ENCODE peak calls at places on chromosomes 12 and 14, in six cellular contexts. Q, F, N, K, Z and V are unnamed samples.
A peak's percentile ranks its signal among the peaks of the same experiment; 100 is the strongest.

GRCh38 chr14:106826833-106827369 is 1300.5 kb downstream of the TMEM121 start:
- DNase-seq in Q (no peak), F (no peak), N (no peak), K (no peak), Z (no peak), V (no peak)

GRCh38 chr12:118409834-118410233 is 33.5 kb downstream of the SUDS3 start:
- DNase-seq in Q (no peak), F (no peak), N (no peak), K (no peak), Z (no peak), V (no peak)

GRCh38 chr12:51318846-51319570 is 5.0 kb downstream of the BIN2 start:
- DNase-seq in Q (no peak), F (no peak), N (peak; percentile 17), K (no peak), Z (no peak), V (peak; percentile 40)

GRCh38 chr12:99455350-99456037 is 192.1 kb upstream of the GARIN6 start:
- DNase-seq in Q (no peak), F (no peak), N (no peak), K (no peak), Z (no peak), V (no peak)

GRCh38 chr12:52443966-52444365 is 8.0 kb downstream of the KRT6B start:
- DNase-seq in Q (no peak), F (no peak), N (no peak), K (no peak), Z (no peak), V (no peak)

GRCh38 chr12:102685841-102686240 is 205.5 kb upstream of the IGF1 start:
- DNase-seq in Q (no peak), F (no peak), N (no peak), K (no peak), Z (no peak), V (no peak)

GRCh38 chr12:29072631-29073030 is 76.4 kb upstream of the FAR2 start:
- DNase-seq in Q (no peak), F (no peak), N (no peak), K (no peak), Z (no peak), V (no peak)

GRCh38 chr12:91327136-91327535 is 144.5 kb upstream of the DCN start:
- DNase-seq in Q (no peak), F (no peak), N (no peak), K (no peak), Z (no peak), V (no peak)

GRCh38 chr12:109715310-109716091 is 1.9 kb downstream of the FAM222A start:
- DNase-seq in Q (no peak), F (peak; percentile 74), N (no peak), K (peak; percentile 80), Z (no peak), V (no peak)

GRCh38 chr14:103561381-103562134 is 899 bp downstream of the BAG5 start:
- DNase-seq in Q (no peak), F (no peak), N (no peak), K (peak; percentile 19), Z (peak; percentile 72), V (no peak)

GRCh38 chr12:119115296-119115905 is 63.3 kb upstream of the HSPB8 start:
- DNase-seq in Q (no peak), F (peak; percentile 86), N (no peak), K (no peak), Z (peak; percentile 43), V (no peak)

GRCh38 chr12:69844836-69845235 is 19.8 kb downstream of the MYRFL start:
- DNase-seq in Q (no peak), F (no peak), N (no peak), K (no peak), Z (no peak), V (no peak)

GRCh38 chr14:89648510-89648909 is 231.5 kb upstream of the FOXN3 start:
- DNase-seq in Q (no peak), F (no peak), N (no peak), K (no peak), Z (no peak), V (no peak)

GRCh38 chr12:124940393-124941169 is 26.1 kb upstream of the UBC start:
- DNase-seq in Q (peak; percentile 96), F (peak; percentile 88), N (peak; percentile 94), K (peak; percentile 90), Z (peak; percentile 80), V (peak; percentile 83)

GRCh38 chr14:24317141-24317927 is 6.0 kb downstream of the LTB4R start:
- DNase-seq in Q (no peak), F (no peak), N (no peak), K (no peak), Z (no peak), V (no peak)

GRCh38 chr12:56040151-56040550 is 1.6 kb upstream of the RPS26 start:
- DNase-seq in Q (no peak), F (no peak), N (no peak), K (no peak), Z (no peak), V (no peak)

GRCh38 chr14:66017960-66018359 is 468.2 kb upstream of the CCDC196 start:
- DNase-seq in Q (no peak), F (no peak), N (no peak), K (no peak), Z (no peak), V (no peak)

GRCh38 chr12:8033153-8034044 is 883 bp downstream of the FOXJ2 start:
- DNase-seq in Q (peak; percentile 87), F (no peak), N (peak; percentile 88), K (no peak), Z (peak; percentile 54), V (peak; percentile 44)

GRCh38 chr12:6962285-6963015 is 8.0 kb downstream of the PHB2 start:
- DNase-seq in Q (peak; percentile 64), F (peak; percentile 82), N (peak; percentile 66), K (peak; percentile 91), Z (no peak), V (no peak)

GRCh38 chr12:66301944-66302826 is at the start of gene HELB:
- DNase-seq in Q (peak; percentile 99), F (peak; percentile 96), N (peak; percentile 98), K (peak; percentile 99), Z (peak; percentile 95), V (peak; percentile 90)

GRCh38 chr12:74286254-74286653 is 251.4 kb upstream of the ATXN7L3B start:
- DNase-seq in Q (no peak), F (no peak), N (no peak), K (no peak), Z (no peak), V (no peak)

GRCh38 chr12:70154087-70154486 is 89.1 kb upstream of the CNOT2 start:
- DNase-seq in Q (no peak), F (no peak), N (no peak), K (no peak), Z (no peak), V (no peak)

GRCh38 chr14:97458302-97459137 is 661.3 kb downstream of the VRK1 start:
- DNase-seq in Q (no peak), F (peak; percentile 67), N (no peak), K (no peak), Z (no peak), V (peak; percentile 48)

GRCh38 chr12:120639771-120640721 is at the start of gene CABP1:
- DNase-seq in Q (no peak), F (peak; percentile 87), N (no peak), K (peak; percentile 62), Z (no peak), V (peak; percentile 70)

DNA sequence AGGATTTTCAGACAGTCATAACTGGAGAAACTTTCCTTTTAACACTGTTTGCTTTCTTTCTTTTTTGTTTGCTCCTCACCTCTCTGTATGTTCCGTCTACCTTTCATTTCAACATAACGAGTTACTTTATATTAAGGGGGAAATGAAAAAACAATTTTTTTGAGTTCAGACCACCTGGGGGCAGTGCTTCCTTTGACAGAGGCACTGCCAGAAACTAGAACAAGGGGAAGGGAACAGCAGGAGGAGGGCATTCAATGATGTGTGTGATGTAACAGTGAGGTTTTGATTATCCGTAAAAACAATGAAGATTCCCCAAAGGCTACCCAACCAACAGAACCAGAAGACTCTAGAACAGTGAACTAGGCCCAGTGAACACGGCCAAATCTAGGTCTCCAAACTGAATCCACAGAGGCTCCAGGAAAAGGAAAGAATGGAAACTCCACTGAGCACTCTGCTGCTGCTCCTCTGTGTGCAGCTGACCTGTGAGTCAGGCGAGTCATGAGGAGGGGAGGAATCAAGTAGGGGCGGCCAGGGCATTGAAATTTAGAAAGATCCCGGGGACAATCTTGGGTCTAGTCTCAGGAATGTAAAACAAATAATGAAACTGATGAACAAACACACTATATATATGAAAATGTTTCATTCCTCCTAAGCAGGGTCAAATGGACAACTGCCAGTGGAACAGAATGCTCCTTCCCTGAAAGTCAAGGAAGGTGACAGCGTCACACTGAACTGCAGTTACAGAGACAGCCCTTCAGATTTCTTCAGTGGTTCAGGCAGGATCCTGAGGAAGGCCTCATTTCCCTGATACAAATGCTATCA is 323.5 kb downstream of the DAD1 start:
- DNase-seq in Q (no peak), F (no peak), N (peak; percentile 77), K (no peak), Z (no peak), V (no peak)
- TF ChIP-seq CTCF in Q (no peak), F (peak; percentile 31), N (no peak), K (no peak), Z (no peak), V (peak; percentile 15)

GRCh38 chr12:89183985-89184435 is 168.3 kb downstream of the DUSP6 start:
- DNase-seq in Q (peak; percentile 88), F (no peak), N (peak; percentile 78), K (no peak), Z (no peak), V (no peak)
- H3K4me3 ChIP-seq in Q (no peak overlapping the region), F (no peak overlapping the region), N (no peak overlapping the region), K (no peak overlapping the region), Z (no peak overlapping the region), V (no peak overlapping the region)

DNA sequence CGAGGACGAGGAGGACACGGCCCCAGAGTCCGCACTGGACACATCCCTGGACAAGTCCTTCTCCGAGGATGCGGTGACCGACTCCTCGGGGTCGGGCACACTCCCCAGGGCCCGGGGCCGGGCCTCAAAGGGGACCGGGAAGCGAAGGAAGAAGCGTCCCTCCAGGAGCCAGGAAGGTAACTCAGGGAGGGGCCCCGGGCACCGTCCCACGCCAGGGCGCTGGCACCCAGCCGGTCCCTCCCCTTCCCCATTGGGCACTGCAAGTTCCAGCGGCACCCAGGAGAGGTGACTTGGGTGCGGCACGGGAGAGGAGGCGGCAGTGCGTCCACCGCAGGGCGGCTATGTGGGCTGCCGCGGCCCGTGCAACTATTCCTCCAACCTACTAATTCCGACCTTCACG is 9.3 kb upstream of the ADSS1 start:
- DNase-seq in Q (no peak), F (no peak), N (no peak), K (no peak), Z (no peak), V (no peak)
- H3K36me3 ChIP-seq in Q (peaks cover 69% of the 10 kb centered on the region), F (peaks cover 51% of the 10 kb centered on the region), N (peaks cover 88% of the 10 kb centered on the region), K (peaks cover 18% of the 10 kb centered on the region), Z (peaks cover 56% of the 10 kb centered on the region), V (peaks cover 3% of the 10 kb centered on the region)

DNA sequence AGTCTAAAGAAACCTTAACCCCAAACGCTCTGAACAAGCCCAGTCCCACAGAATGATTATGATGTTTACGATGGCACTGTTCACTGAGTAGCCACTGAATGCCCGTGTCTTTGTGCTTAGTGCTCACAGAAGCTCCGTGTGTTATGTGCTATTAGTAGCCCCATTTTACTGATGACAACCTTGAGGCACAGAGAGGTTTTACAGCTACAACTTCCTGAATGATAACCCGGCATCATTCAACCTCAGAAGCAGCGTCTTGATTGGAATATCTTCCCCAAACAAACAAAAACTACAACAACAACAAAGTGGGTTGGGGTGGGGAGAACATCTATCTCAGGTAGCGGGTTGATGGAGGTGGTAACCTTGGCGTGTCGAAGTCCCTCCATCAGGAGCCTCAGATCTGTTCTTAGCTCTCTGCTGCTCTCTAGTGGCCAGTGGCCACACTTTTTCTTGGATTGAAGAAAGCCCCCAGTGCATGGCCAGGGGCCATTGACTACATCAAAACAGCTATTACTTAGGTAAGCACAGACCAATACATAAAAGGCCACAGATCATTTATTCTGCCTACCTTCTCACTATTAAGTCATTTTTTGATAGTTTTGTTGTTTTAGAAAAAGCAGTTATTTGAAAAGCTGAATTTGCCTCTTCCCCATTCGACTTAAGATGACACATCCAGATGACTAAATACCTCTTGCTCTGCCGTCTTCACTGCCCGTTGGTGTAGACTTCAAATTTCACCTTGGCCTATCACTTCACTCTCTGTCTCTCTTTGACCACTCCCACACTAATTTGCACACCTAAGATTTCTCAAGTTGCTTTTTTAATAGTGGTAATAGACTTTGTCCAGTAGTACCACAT is 376.9 kb downstream of the GALC start:
- DNase-seq in Q (peak; percentile 63), F (peak; percentile 83), N (no peak), K (no peak), Z (no peak), V (no peak)
- TF ChIP-seq CTCF in Q (peak; percentile 75), F (peak; percentile 79), N (peak; percentile 49), K (peak; percentile 72), Z (peak; percentile 21), V (peak; percentile 74)